ENCODE peak calls at places on chromosomes 2 and 18, in seven cellular contexts. R, F, T, H, N, V and Q are unnamed samples.

GRCh38 chr18:76709659-76710645 is 112.4 kb upstream of the ZNF236 start:
- DNase-seq in R (peak; percentile 87), F (peak; percentile 51), T (peak; percentile 66), H (peak; percentile 61), N (no peak), V (peak; percentile 62), Q (peak; percentile 76)

GRCh38 chr2:164992818-164993217 is 37.5 kb upstream of the SLC38A11 start:
- DNase-seq in R (no peak), F (peak; percentile 78), T (no peak), H (peak; percentile 48), N (no peak), V (no peak), Q (peak; percentile 51)

GRCh38 chr2:138293045-138293444 is 208.5 kb upstream of the SPOPL start:
- DNase-seq in R (no peak), F (no peak), T (no peak), H (no peak), N (no peak), V (no peak), Q (no peak)

GRCh38 chr18:79496978-79497637 is 101.4 kb downstream of the NFATC1 start:
- DNase-seq in R (peak; percentile 79), F (no peak), T (no peak), H (no peak), N (peak; percentile 50), V (peak; percentile 29), Q (peak; percentile 25)

GRCh38 chr2:133333189-133333588 is 235.1 kb downstream of the NCKAP5 start:
- DNase-seq in R (no peak), F (no peak), T (no peak), H (no peak), N (no peak), V (no peak), Q (no peak)

GRCh38 chr2:147846382-147847081 is 1.7 kb downstream of the ACVR2A start:
- DNase-seq in R (no peak), F (peak; percentile 7), T (no peak), H (no peak), N (no peak), V (no peak), Q (no peak)

GRCh38 chr2:172230783-172231446 is 128.2 kb upstream of the DLX2 start:
- DNase-seq in R (no peak), F (peak; percentile 64), T (no peak), H (no peak), N (no peak), V (no peak), Q (no peak)

GRCh38 chr18:55219059-55219458 is 259.8 kb upstream of the CCDC68 start:
- DNase-seq in R (no peak), F (no peak), T (no peak), H (no peak), N (no peak), V (no peak), Q (no peak)

GRCh38 chr2:105879106-105879797 is 134.5 kb downstream of the NCK2 start:
- DNase-seq in R (no peak), F (peak; percentile 63), T (no peak), H (no peak), N (no peak), V (no peak), Q (no peak)

GRCh38 chr2:212997526-212998020 is 153.8 kb downstream of the IKZF2 start:
- DNase-seq in R (no peak), F (no peak), T (no peak), H (peak; percentile 22), N (no peak), V (no peak), Q (no peak)

GRCh38 chr2:112055833-112056625 is 960 bp downstream of the TMEM87B start:
- DNase-seq in R (no peak), F (peak; percentile 63), T (peak; percentile 70), H (no peak), N (peak; percentile 82), V (peak; percentile 70), Q (no peak)

GRCh38 chr2:106020821-106021316 is 173.2 kb downstream of the UXS1 start:
- DNase-seq in R (no peak), F (no peak), T (no peak), H (no peak), N (no peak), V (peak; percentile 22), Q (no peak)

GRCh38 chr2:9630001-9630749 is 622 bp downstream of the YWHAQ start:
- DNase-seq in R (peak; percentile 95), F (peak; percentile 59), T (peak; percentile 83), H (no peak), N (peak; percentile 88), V (peak; percentile 82), Q (peak; percentile 85)

GRCh38 chr18:76771132-76771824 is 51.1 kb upstream of the ZNF236 start:
- DNase-seq in R (no peak), F (no peak), T (no peak), H (no peak), N (no peak), V (no peak), Q (no peak)

GRCh38 chr2:128396946-128397345 is 78.3 kb upstream of the HS6ST1 start:
- DNase-seq in R (no peak), F (no peak), T (no peak), H (no peak), N (no peak), V (no peak), Q (no peak)

GRCh38 chr2:222353998-222354397 is 55.2 kb upstream of the PAX3 start:
- DNase-seq in R (no peak), F (no peak), T (no peak), H (no peak), N (no peak), V (peak; percentile 24), Q (no peak)

GRCh38 chr18:54888933-54889332 is 60.7 kb downstream of the RAB27B start:
- DNase-seq in R (no peak), F (no peak), T (no peak), H (no peak), N (no peak), V (no peak), Q (no peak)

GRCh38 chr2:29082804-29083495 is 8.6 kb upstream of the PCARE start:
- DNase-seq in R (no peak), F (no peak), T (no peak), H (no peak), N (no peak), V (no peak), Q (no peak)

GRCh38 chr2:26691140-26691539 is 1.4 kb upstream of the KCNK3 start:
- DNase-seq in R (no peak), F (no peak), T (no peak), H (no peak), N (no peak), V (no peak), Q (no peak)

GRCh38 chr2:50748652-50749174 is 283.2 kb downstream of the NRXN1 start:
- DNase-seq in R (no peak), F (no peak), T (no peak), H (no peak), N (no peak), V (no peak), Q (no peak)

GRCh38 chr18:40159141-40160017 is 1795.7 kb upstream of the PIK3C3 start:
- DNase-seq in R (no peak), F (no peak), T (no peak), H (peak; percentile 16), N (no peak), V (no peak), Q (no peak)

GRCh38 chr18:50793641-50794565 is 25.9 kb downstream of the MRO start:
- DNase-seq in R (no peak), F (no peak), T (no peak), H (no peak), N (no peak), V (no peak), Q (no peak)

GRCh38 chr18:50792885-50793284 is 26.9 kb downstream of the MRO start:
- DNase-seq in R (no peak), F (no peak), T (no peak), H (no peak), N (no peak), V (no peak), Q (no peak)

GRCh38 chr18:50797147-50797546 is 22.7 kb downstream of the MRO start:
- DNase-seq in R (no peak), F (no peak), T (no peak), H (no peak), N (no peak), V (no peak), Q (peak; percentile 68)

GRCh38 chr18:50791599-50792438 is 28.0 kb downstream of the MRO start:
- DNase-seq in R (no peak), F (no peak), T (no peak), H (no peak), N (no peak), V (no peak), Q (no peak)

DNA sequence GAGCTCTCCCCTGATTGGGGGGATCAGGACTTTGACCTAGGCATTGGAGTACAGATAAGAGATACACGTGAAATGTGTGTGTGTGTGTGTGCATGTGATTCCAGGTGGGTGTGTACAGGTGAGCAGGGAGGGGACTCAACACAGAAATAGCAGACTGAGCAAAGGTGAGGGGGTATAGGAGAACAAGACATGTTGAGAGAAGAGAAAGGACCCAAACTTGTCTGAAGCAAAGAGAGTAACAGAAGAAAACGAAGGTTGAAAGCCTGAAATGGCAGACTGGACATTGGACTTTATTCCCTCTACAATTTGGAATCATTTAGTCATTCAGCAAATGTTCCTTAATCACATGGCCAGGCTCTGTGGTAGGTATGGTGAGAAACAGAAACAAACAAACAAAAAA is 23.3 kb downstream of the MRO start:
- DNase-seq in R (no peak), F (no peak), T (no peak), H (no peak), N (no peak), V (no peak), Q (peak; percentile 74)
- H3K36me3 ChIP-seq in R (no peaks in the 10 kb centered on the region), F (no peaks in the 10 kb centered on the region), T (no peaks in the 10 kb centered on the region), H (no peaks in the 10 kb centered on the region), N (no peaks in the 10 kb centered on the region), V (no peaks in the 10 kb centered on the region), Q (no peaks in the 10 kb centered on the region)

DNA sequence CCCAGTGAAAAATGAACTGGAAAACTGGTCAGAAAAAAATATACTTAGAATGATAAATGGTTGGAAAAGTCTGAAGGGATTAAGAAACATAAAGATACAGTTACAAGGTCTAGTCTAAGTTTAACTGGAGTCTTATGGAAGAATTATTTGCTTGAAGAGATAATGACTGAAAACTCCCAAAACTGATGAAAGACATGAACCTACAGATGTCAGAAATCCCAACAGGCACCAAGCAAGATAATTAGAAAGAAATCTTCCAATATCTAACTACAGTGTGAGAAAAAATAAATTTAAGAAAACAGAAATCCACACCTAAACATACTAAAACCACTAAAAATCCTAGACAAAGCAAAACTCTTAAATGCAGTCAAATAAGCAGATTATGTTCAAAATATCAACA is 19.4 kb downstream of the SS18 start:
- DNase-seq in R (no peak), F (no peak), T (no peak), H (no peak), N (no peak), V (no peak), Q (no peak)
- H3K36me3 ChIP-seq in R (no peaks in the 10 kb centered on the region), F (peaks cover 9% of the 10 kb centered on the region), T (peaks cover 58% of the 10 kb centered on the region), H (peaks cover 2% of the 10 kb centered on the region), N (no peaks in the 10 kb centered on the region), V (peaks cover 68% of the 10 kb centered on the region), Q (peaks cover 30% of the 10 kb centered on the region)

GRCh38 chr2:121343191-121343590 is 58.2 kb upstream of the TFCP2L1 start:
- DNase-seq in R (no peak), F (no peak), T (no peak), H (no peak), N (no peak), V (no peak), Q (no peak)
- H3K36me3 ChIP-seq in R (no peaks in the 10 kb centered on the region), F (peaks cover 3% of the 10 kb centered on the region), T (peaks cover 79% of the 10 kb centered on the region), H (peaks cover 15% of the 10 kb centered on the region), N (peaks cover 6% of the 10 kb centered on the region), V (peaks cover 95% of the 10 kb centered on the region), Q (peaks cover 60% of the 10 kb centered on the region)

DNA sequence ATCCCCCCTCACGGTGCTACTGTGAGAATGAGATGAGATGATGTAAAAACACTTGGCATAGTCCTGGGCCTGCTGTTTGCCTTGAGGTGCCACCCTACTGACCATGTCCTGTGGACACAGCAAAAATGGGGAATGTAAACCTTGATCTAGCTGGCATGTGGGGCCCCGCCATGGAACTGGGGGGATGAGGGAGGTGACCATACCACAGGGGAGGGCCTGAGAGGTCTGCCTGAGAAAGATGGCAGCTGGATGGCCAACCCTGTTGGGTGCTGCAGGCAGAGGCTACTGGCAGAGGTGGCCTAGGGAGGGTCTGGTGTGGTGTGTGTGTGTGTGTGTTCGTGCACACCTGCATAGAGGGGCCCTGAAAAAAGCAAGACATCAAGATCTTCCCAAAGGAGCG is 777 bp downstream of the HAAO start:
- DNase-seq in R (no peak), F (no peak), T (no peak), H (no peak), N (no peak), V (no peak), Q (no peak)
- H3K36me3 ChIP-seq in R (no peaks in the 10 kb centered on the region), F (no peaks in the 10 kb centered on the region), T (no peaks in the 10 kb centered on the region), H (no peaks in the 10 kb centered on the region), N (no peaks in the 10 kb centered on the region), V (no peaks in the 10 kb centered on the region), Q (no peaks in the 10 kb centered on the region)